ENCODE peak calls at places on chromosomes 1 and 21, in seven cellular contexts. One of them, this sample, is unnamed.

GRCh38 chr1:229130028-229130668 is 140.8 kb upstream of the RAB4A start:
- DNase-seq in ELR: no peak
- DNase-seq in hepatic stellate cell: no peak
- DNase-seq in NCI-H1092 treated with DMSO at 0.1 percent for 48 hours: no peak
- DNase-seq in nephron progenitor cell: no peak
- DNase-seq in activated naive CD4-positive, alpha-beta T cell: no peak
- DNase-seq in body of pancreas: no peak
- DNase-seq in this sample: no peak

GRCh38 chr1:154115180-154115579 is 39.7 kb downstream of the NUP210L start:
- DNase-seq in body of pancreas: no peak
- DNase-seq in ELR: no peak
- DNase-seq in NCI-H1092 treated with DMSO at 0.1 percent for 48 hours: no peak
- DNase-seq in nephron progenitor cell: no peak
- DNase-seq in activated naive CD4-positive, alpha-beta T cell: no peak
- DNase-seq in hepatic stellate cell: no peak
- DNase-seq in this sample: no peak

GRCh38 chr1:224387302-224387912 is 30.7 kb downstream of the CNIH4 start:
- DNase-seq in activated naive CD4-positive, alpha-beta T cell: no peak
- DNase-seq in body of pancreas: no peak
- DNase-seq in NCI-H1092 treated with DMSO at 0.1 percent for 48 hours: no peak
- DNase-seq in ELR: no peak
- DNase-seq in nephron progenitor cell: no peak
- DNase-seq in hepatic stellate cell: no peak
- DNase-seq in this sample: no peak

GRCh38 chr1:104064391-104064790 is 314.7 kb downstream of the AMY1C start:
- DNase-seq in hepatic stellate cell: peak
- DNase-seq in nephron progenitor cell: no peak
- DNase-seq in activated naive CD4-positive, alpha-beta T cell: no peak
- DNase-seq in ELR: peak
- DNase-seq in NCI-H1092 treated with DMSO at 0.1 percent for 48 hours: no peak
- DNase-seq in body of pancreas: no peak
- DNase-seq in this sample: no peak

GRCh38 chr1:53979712-53980450 is 33.7 kb downstream of the LRRC42 start:
- DNase-seq in body of pancreas: no peak
- DNase-seq in activated naive CD4-positive, alpha-beta T cell: no peak
- DNase-seq in hepatic stellate cell: no peak
- DNase-seq in nephron progenitor cell: peak
- DNase-seq in ELR: no peak
- DNase-seq in NCI-H1092 treated with DMSO at 0.1 percent for 48 hours: no peak
- DNase-seq in this sample: no peak

GRCh38 chr1:45621895-45622266 is 2.0 kb downstream of the CCDC17 start:
- DNase-seq in nephron progenitor cell: no peak
- DNase-seq in activated naive CD4-positive, alpha-beta T cell: no peak
- DNase-seq in NCI-H1092 treated with DMSO at 0.1 percent for 48 hours: no peak
- DNase-seq in hepatic stellate cell: no peak
- DNase-seq in ELR: no peak
- DNase-seq in body of pancreas: no peak
- DNase-seq in this sample: no peak

GRCh38 chr1:12595839-12596821 is 21.9 kb downstream of the DHRS3 start:
- DNase-seq in ELR: peak
- DNase-seq in nephron progenitor cell: peak
- DNase-seq in body of pancreas: peak
- DNase-seq in hepatic stellate cell: peak
- DNase-seq in activated naive CD4-positive, alpha-beta T cell: no peak
- DNase-seq in NCI-H1092 treated with DMSO at 0.1 percent for 48 hours: peak
- DNase-seq in this sample: no peak

GRCh38 chr21:42111811-42112210 is 40.7 kb downstream of the UMODL1 start:
- DNase-seq in activated naive CD4-positive, alpha-beta T cell: no peak
- DNase-seq in hepatic stellate cell: no peak
- DNase-seq in NCI-H1092 treated with DMSO at 0.1 percent for 48 hours: no peak
- DNase-seq in ELR: no peak
- DNase-seq in body of pancreas: no peak
- DNase-seq in nephron progenitor cell: no peak
- DNase-seq in this sample: no peak

GRCh38 chr1:153959454-153959853 is 1.0 kb upstream of the CRTC2 start:
- DNase-seq in hepatic stellate cell: no peak
- DNase-seq in ELR: no peak
- DNase-seq in nephron progenitor cell: no peak
- DNase-seq in NCI-H1092 treated with DMSO at 0.1 percent for 48 hours: no peak
- DNase-seq in body of pancreas: no peak
- DNase-seq in activated naive CD4-positive, alpha-beta T cell: no peak
- DNase-seq in this sample: no peak

GRCh38 chr1:226603976-226604845 is 55.6 kb downstream of the STUM start:
- DNase-seq in NCI-H1092 treated with DMSO at 0.1 percent for 48 hours: no peak
- DNase-seq in ELR: no peak
- DNase-seq in hepatic stellate cell: no peak
- DNase-seq in body of pancreas: no peak
- DNase-seq in nephron progenitor cell: peak
- DNase-seq in activated naive CD4-positive, alpha-beta T cell: no peak
- DNase-seq in this sample: peak

GRCh38 chr1:110053557-110054428 is 16.7 kb downstream of the ALX3 start:
- DNase-seq in activated naive CD4-positive, alpha-beta T cell: peak
- DNase-seq in NCI-H1092 treated with DMSO at 0.1 percent for 48 hours: peak
- DNase-seq in hepatic stellate cell: peak
- DNase-seq in nephron progenitor cell: peak
- DNase-seq in body of pancreas: peak
- DNase-seq in ELR: peak
- DNase-seq in this sample: peak

GRCh38 chr21:43306911-43307676 is 119.8 kb downstream of the SIK1 start:
- DNase-seq in hepatic stellate cell: no peak
- DNase-seq in NCI-H1092 treated with DMSO at 0.1 percent for 48 hours: no peak
- DNase-seq in body of pancreas: no peak
- DNase-seq in activated naive CD4-positive, alpha-beta T cell: no peak
- DNase-seq in nephron progenitor cell: no peak
- DNase-seq in ELR: peak
- DNase-seq in this sample: no peak

GRCh38 chr1:83815348-83815747 is 183.6 kb downstream of the TTLL7 start:
- DNase-seq in activated naive CD4-positive, alpha-beta T cell: no peak
- DNase-seq in body of pancreas: no peak
- DNase-seq in NCI-H1092 treated with DMSO at 0.1 percent for 48 hours: no peak
- DNase-seq in ELR: peak
- DNase-seq in nephron progenitor cell: no peak
- DNase-seq in hepatic stellate cell: no peak
- DNase-seq in this sample: no peak

GRCh38 chr1:83751602-83752001 is 247.3 kb downstream of the TTLL7 start:
- DNase-seq in activated naive CD4-positive, alpha-beta T cell: no peak
- DNase-seq in nephron progenitor cell: no peak
- DNase-seq in NCI-H1092 treated with DMSO at 0.1 percent for 48 hours: no peak
- DNase-seq in body of pancreas: no peak
- DNase-seq in hepatic stellate cell: no peak
- DNase-seq in ELR: no peak
- DNase-seq in this sample: no peak

GRCh38 chr1:201285846-201286245 is 2.5 kb downstream of the PKP1 start:
- DNase-seq in hepatic stellate cell: no peak
- DNase-seq in ELR: no peak
- DNase-seq in nephron progenitor cell: no peak
- DNase-seq in activated naive CD4-positive, alpha-beta T cell: no peak
- DNase-seq in NCI-H1092 treated with DMSO at 0.1 percent for 48 hours: no peak
- DNase-seq in body of pancreas: no peak
- DNase-seq in this sample: no peak

GRCh38 chr1:8563944-8564537 is 246.1 kb downstream of the SLC45A1 start:
- DNase-seq in body of pancreas: no peak
- DNase-seq in ELR: no peak
- DNase-seq in nephron progenitor cell: no peak
- DNase-seq in hepatic stellate cell: no peak
- DNase-seq in activated naive CD4-positive, alpha-beta T cell: no peak
- DNase-seq in NCI-H1092 treated with DMSO at 0.1 percent for 48 hours: no peak
- DNase-seq in this sample: no peak

GRCh38 chr21:27104749-27105439 is 138.0 kb upstream of the ADAMTS5 start:
- DNase-seq in nephron progenitor cell: no peak
- DNase-seq in ELR: peak
- DNase-seq in activated naive CD4-positive, alpha-beta T cell: no peak
- DNase-seq in NCI-H1092 treated with DMSO at 0.1 percent for 48 hours: no peak
- DNase-seq in hepatic stellate cell: peak
- DNase-seq in body of pancreas: no peak
- DNase-seq in this sample: no peak

GRCh38 chr21:42737969-42738590 is 84.7 kb downstream of the PDE9A start:
- DNase-seq in body of pancreas: no peak
- DNase-seq in activated naive CD4-positive, alpha-beta T cell: no peak
- DNase-seq in ELR: no peak
- DNase-seq in NCI-H1092 treated with DMSO at 0.1 percent for 48 hours: no peak
- DNase-seq in nephron progenitor cell: no peak
- DNase-seq in hepatic stellate cell: no peak
- DNase-seq in this sample: no peak

GRCh38 chr21:18373631-18374030 is 30.0 kb downstream of the TMPRSS15 start:
- DNase-seq in nephron progenitor cell: no peak
- DNase-seq in hepatic stellate cell: no peak
- DNase-seq in body of pancreas: no peak
- DNase-seq in NCI-H1092 treated with DMSO at 0.1 percent for 48 hours: no peak
- DNase-seq in ELR: no peak
- DNase-seq in activated naive CD4-positive, alpha-beta T cell: no peak
- DNase-seq in this sample: no peak

GRCh38 chr1:30416221-30416820 is 307.1 kb downstream of the MATN1 start:
- DNase-seq in body of pancreas: no peak
- DNase-seq in nephron progenitor cell: no peak
- DNase-seq in activated naive CD4-positive, alpha-beta T cell: no peak
- DNase-seq in NCI-H1092 treated with DMSO at 0.1 percent for 48 hours: no peak
- DNase-seq in ELR: no peak
- DNase-seq in hepatic stellate cell: no peak
- DNase-seq in this sample: no peak

GRCh38 chr1:92544756-92545165 is 58.0 kb upstream of the GFI1 start:
- DNase-seq in nephron progenitor cell: no peak
- DNase-seq in hepatic stellate cell: no peak
- DNase-seq in ELR: no peak
- DNase-seq in activated naive CD4-positive, alpha-beta T cell: no peak
- DNase-seq in NCI-H1092 treated with DMSO at 0.1 percent for 48 hours: no peak
- DNase-seq in body of pancreas: no peak
- DNase-seq in this sample: no peak

GRCh38 chr1:32806910-32807523 is 10.1 kb downstream of the YARS1 start:
- DNase-seq in activated naive CD4-positive, alpha-beta T cell: no peak
- DNase-seq in nephron progenitor cell: no peak
- DNase-seq in hepatic stellate cell: no peak
- DNase-seq in ELR: no peak
- DNase-seq in body of pancreas: no peak
- DNase-seq in NCI-H1092 treated with DMSO at 0.1 percent for 48 hours: no peak
- DNase-seq in this sample: no peak

This sample was measured in neuronal stem cell.